ENCODE peak calls at places on chromosomes 4 and X, in six cellular contexts. Q, Z, T, I, G and D are unnamed samples.
A peak's percentile ranks its signal among the peaks of the same experiment; 100 is the strongest.

GRCh38 chr4:152594981-152595916 is 59.4 kb upstream of the FBXW7 start:
- DNase-seq in Q (no peak), Z (no peak), T (peak; percentile 40), I (no peak), G (no peak), D (no peak)

GRCh38 chr4:122718265-122718664 is 14.2 kb upstream of the BBS12 start:
- DNase-seq in Q (no peak), Z (no peak), T (no peak), I (no peak), G (no peak), D (no peak)

GRCh38 chr4:102174800-102175199 is 170.5 kb downstream of the SLC39A8 start:
- DNase-seq in Q (peak; percentile 32), Z (no peak), T (no peak), I (no peak), G (no peak), D (no peak)

GRCh38 chr4:93183589-93183988 is 645.0 kb upstream of the ATOH1 start:
- DNase-seq in Q (no peak), Z (no peak), T (no peak), I (no peak), G (no peak), D (no peak)

GRCh38 chrX:31931225-31931624 is 859.4 kb upstream of the FTHL17 start:
- DNase-seq in Q (peak; percentile 1), Z (no peak), T (no peak), I (no peak), G (no peak), D (no peak)

GRCh38 chrX:13828392-13828791 is 11.5 kb upstream of the GPM6B start:
- DNase-seq in Q (no peak), Z (no peak), T (no peak), I (no peak), G (no peak), D (no peak)

GRCh38 chrX:113305496-113305895 is 464.9 kb upstream of the AMOT start:
- DNase-seq in Q (peak; percentile 4), Z (no peak), T (no peak), I (no peak), G (no peak), D (no peak)

GRCh38 chrX:85244411-85245210 is 820 bp downstream of the ZNF711 start:
- DNase-seq in Q (peak; percentile 7), Z (peak; percentile 60), T (no peak), I (no peak), G (no peak), D (no peak)

GRCh38 chrX:48802089-48802812 is 384 bp downstream of the HDAC6 start:
- DNase-seq in Q (peak; percentile 60), Z (peak; percentile 72), T (peak; percentile 40), I (peak; percentile 85), G (peak; percentile 27), D (peak; percentile 57)

GRCh38 chr4:55851885-55852284 is 1.6 kb upstream of the EXOC1 start:
- DNase-seq in Q (no peak), Z (no peak), T (no peak), I (peak; percentile 70), G (no peak), D (no peak)

GRCh38 chr4:40576651-40577480 is 52.8 kb downstream of the RBM47 start:
- DNase-seq in Q (peak; percentile 91), Z (no peak), T (peak; percentile 82), I (peak; percentile 98), G (no peak), D (peak; percentile 66)

GRCh38 chr4:175459571-175459970 is 352.5 kb downstream of the GPM6A start:
- DNase-seq in Q (peak; percentile 16), Z (no peak), T (no peak), I (no peak), G (no peak), D (no peak)

GRCh38 chrX:121389976-121390709 is 342.7 kb downstream of the GLUD2 start:
- DNase-seq in Q (no peak), Z (no peak), T (no peak), I (peak; percentile 30), G (no peak), D (peak; percentile 40)

GRCh38 chr4:112234952-112235609 is 3.5 kb downstream of the AP1AR start:
- DNase-seq in Q (peak; percentile 94), Z (peak; percentile 48), T (peak; percentile 19), I (peak; percentile 66), G (no peak), D (peak; percentile 63)

GRCh38 chr4:118749347-118749988 is 64.3 kb downstream of the METTL14 start:
- DNase-seq in Q (no peak), Z (peak; percentile 30), T (no peak), I (no peak), G (no peak), D (no peak)

GRCh38 chrX:153900806-153901752 is 3.4 kb upstream of the AVPR2 start:
- DNase-seq in Q (peak; percentile 87), Z (peak; percentile 69), T (peak; percentile 55), I (no peak), G (no peak), D (no peak)

GRCh38 chr4:155353923-155354540 is 22.7 kb downstream of the MAP9 start:
- DNase-seq in Q (peak; percentile 46), Z (peak; percentile 39), T (no peak), I (peak; percentile 27), G (no peak), D (peak; percentile 51)
- TF ChIP-seq RAD21 in Q (peak; percentile 65), Z (peak; percentile 89), T (peak; percentile 63), I (peak; percentile 60), G (peak; percentile 89), D (peak; percentile 81)

GRCh38 chrX:23742174-23742692 is 843 bp downstream of the ACOT9 start:
- DNase-seq in Q (peak; percentile 74), Z (peak; percentile 64), T (no peak), I (peak; percentile 32), G (peak; percentile 13), D (no peak)

GRCh38 chrX:23745786-23746185 is 2.7 kb upstream of the ACOT9 start:
- DNase-seq in Q (no peak), Z (no peak), T (no peak), I (no peak), G (no peak), D (no peak)

GRCh38 chrX:23737413-23737812 is 5.7 kb downstream of the ACOT9 start:
- DNase-seq in Q (peak; percentile 26), Z (no peak), T (no peak), I (no peak), G (no peak), D (no peak)

GRCh38 chrX:23742693-23743622 is at the start of gene ACOT9:
- DNase-seq in Q (peak; percentile 95), Z (peak; percentile 92), T (peak; percentile 53), I (peak; percentile 88), G (peak; percentile 56), D (peak; percentile 87)
- H2AFZ ChIP-seq in Q (peak within 1 kb of the TSS; percentile 96), Z (peak within 1 kb of the TSS; percentile 78), T (peak within 1 kb of the TSS; percentile 48), I (no peak within 1 kb of the TSS), G (peak within 1 kb of the TSS; percentile 65), D (no peak within 1 kb of the TSS)

GRCh38 chr4:101019941-101020401 is 327.4 kb downstream of the PPP3CA start:
- DNase-seq in Q (peak; percentile 14), Z (no peak), T (peak; percentile 45), I (peak; percentile 25), G (no peak), D (peak; percentile 90)

GRCh38 chr4:101019313-101019712 is 328.0 kb downstream of the PPP3CA start:
- DNase-seq in Q (no peak), Z (no peak), T (peak; percentile 12), I (no peak), G (no peak), D (no peak)

GRCh38 chr4:101020956-101021355 is 326.4 kb downstream of the PPP3CA start:
- DNase-seq in Q (peak; percentile 75), Z (no peak), T (peak; percentile 53), I (no peak), G (no peak), D (peak; percentile 79)

GRCh38 chr4:101022151-101023024 is 324.9 kb downstream of the PPP3CA start:
- DNase-seq in Q (peak; percentile 39), Z (no peak), T (no peak), I (no peak), G (no peak), D (no peak)

DNA sequence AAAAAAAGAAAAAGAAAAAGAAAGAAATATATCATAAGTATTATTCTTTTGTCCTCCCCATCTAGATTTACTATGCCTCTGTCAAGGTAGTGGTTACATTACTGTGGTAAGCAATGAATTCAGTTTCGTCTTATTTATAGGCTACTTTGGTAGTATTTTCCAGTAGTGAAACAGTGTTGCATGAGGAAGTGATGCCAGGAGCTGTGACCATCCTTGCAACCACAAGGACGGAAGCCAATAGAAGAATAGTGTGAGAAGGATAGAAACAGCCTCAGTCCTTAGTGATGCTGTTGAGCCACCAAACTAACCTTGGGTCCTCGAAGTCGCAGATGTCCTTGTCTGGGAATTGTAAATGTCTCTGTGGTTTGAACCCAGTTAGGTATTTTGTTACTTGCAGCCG is 328.5 kb downstream of the PPP3CA start:
- DNase-seq in Q (no peak), Z (no peak), T (peak; percentile 90), I (no peak), G (no peak), D (no peak)
- TF ChIP-seq RAD21 in Q (no peak), Z (no peak), T (peak; percentile 27), I (no peak), G (no peak), D (no peak)

GRCh38 chr4:161604516-161605300 is 559.1 kb downstream of the FSTL5 start:
- DNase-seq in Q (no peak), Z (no peak), T (peak; percentile 20), I (no peak), G (no peak), D (no peak)
- H2AFZ ChIP-seq in Q (no peak overlapping the region), Z (no peak overlapping the region), T (peak overlapping the region; percentile 71), I (no peak overlapping the region), G (no peak overlapping the region), D (no peak overlapping the region)

GRCh38 chrX:2468406-2469195 is 32.2 kb downstream of the DHRSX start:
- DNase-seq in Q (no peak), Z (no peak), T (no peak), I (no peak), G (no peak), D (no peak)
- TF ChIP-seq RAD21 in Q (no peak), Z (no peak), T (no peak), I (no peak), G (no peak), D (no peak)

GRCh38 chr4:108166441-108167315 is 2.1 kb downstream of the LEF1 start:
- DNase-seq in Q (no peak), Z (peak; percentile 47), T (no peak), I (peak; percentile 10), G (no peak), D (no peak)
- H2AFZ ChIP-seq in Q (peak overlapping the region; percentile 89), Z (no peak overlapping the region), T (peak overlapping the region; percentile 49), I (no peak overlapping the region), G (peak overlapping the region; percentile 15), D (no peak overlapping the region)

GRCh38 chrX:64342811-64343210 is 52.4 kb downstream of the MTMR8 start:
- DNase-seq in Q (no peak), Z (no peak), T (no peak), I (no peak), G (no peak), D (no peak)

GRCh38 chrX:64334467-64334866 is 60.8 kb downstream of the MTMR8 start:
- DNase-seq in Q (no peak), Z (no peak), T (no peak), I (no peak), G (no peak), D (no peak)

GRCh38 chrX:64338296-64338695 is 57.0 kb downstream of the MTMR8 start:
- DNase-seq in Q (no peak), Z (no peak), T (no peak), I (no peak), G (no peak), D (no peak)
- TF ChIP-seq RAD21 in Q (no peak), Z (no peak), T (no peak), I (no peak), G (no peak), D (no peak)